ENCODE peak calls at places on chromosomes 16 and 17, in five cellular contexts. I is T-helper 1 cell; U is GM12891; W is NCI-H524; F is stimulated activated naive CD8-positive, alpha-beta T cell treated with anti-CD3 and anti-CD28 coated beads, Interleukin-15, amount 100 ng/mL, for 72 hours. H is an unnamed sample.

GRCh38 chr17:51487947-51488346 is 227.6 kb downstream of the UTP18 start:
- DNase-seq in I (no peak), U (no peak), W (peak; percentile 12), F (peak; percentile 9), H (peak; percentile 28)

GRCh38 chr17:58330997-58331814 is 2.6 kb upstream of the TSPOAP1 start:
- DNase-seq in I (peak; percentile 53), U (no peak), W (no peak), F (peak; percentile 70), H (peak; percentile 79)

GRCh38 chr17:3636908-3637373 is 381 bp downstream of the CTNS start:
- DNase-seq in I (no peak), U (no peak), W (no peak), F (no peak), H (no peak)

GRCh38 chr17:39603304-39604016 is 4.3 kb downstream of the NEUROD2 start:
- DNase-seq in I (no peak), U (no peak), W (no peak), F (no peak), H (no peak)

GRCh38 chr17:38667099-38667786 is 7.5 kb downstream of the EPOP start:
- DNase-seq in I (peak; percentile 37), U (peak; percentile 70), W (peak; percentile 38), F (peak; percentile 65), H (peak; percentile 55)

GRCh38 chr17:57861000-57861736 is 11.3 kb upstream of the MRPS23 start:
- DNase-seq in I (peak; percentile 23), U (no peak), W (peak; percentile 49), F (no peak), H (peak; percentile 53)

GRCh38 chr16:67563708-67564468 is 1.6 kb downstream of the CTCF start:
- DNase-seq in I (peak; percentile 22), U (no peak), W (no peak), F (no peak), H (no peak)

GRCh38 chr17:38709864-38710602 is 5.0 kb downstream of the MLLT6 start:
- DNase-seq in I (no peak), U (no peak), W (no peak), F (no peak), H (no peak)

GRCh38 chr17:79168486-79169055 is 93.9 kb downstream of the ENGASE start:
- DNase-seq in I (no peak), U (no peak), W (no peak), F (no peak), H (no peak)

GRCh38 chr16:80623376-80623775 is 82.6 kb downstream of the DYNLRB2 start:
- DNase-seq in I (no peak), U (no peak), W (no peak), F (no peak), H (no peak)

GRCh38 chr17:6392609-6393367 is 42.1 kb downstream of the AIPL1 start:
- DNase-seq in I (no peak), U (no peak), W (no peak), F (no peak), H (no peak)

GRCh38 chr17:56779306-56779705 is 54.4 kb downstream of the C17orf67 start:
- DNase-seq in I (no peak), U (no peak), W (no peak), F (no peak), H (no peak)

GRCh38 chr17:81955058-81955681 is 5.8 kb downstream of the NOTUM start:
- DNase-seq in I (no peak), U (no peak), W (no peak), F (no peak), H (no peak)

GRCh38 chr17:3732171-3732570 is 8.5 kb downstream of the HASPIN start:
- DNase-seq in I (no peak), U (no peak), W (no peak), F (no peak), H (no peak)

GRCh38 chr16:57689772-57690558 is 4.6 kb upstream of the DRC7 start:
- DNase-seq in I (no peak), U (peak; percentile 70), W (no peak), F (peak; percentile 47), H (peak; percentile 75)

GRCh38 chr17:5821813-5822212 is 237.5 kb upstream of the NLRP1 start:
- DNase-seq in I (no peak), U (no peak), W (no peak), F (no peak), H (no peak)

H was measured in activated naive CD8-positive, alpha-beta T cell treated with anti-CD3 and anti-CD28 coated beads, Interleukin-2, amount 10 ng/mL, durations not matched to agents 7 days and 5 days.